ENCODE peak calls at places on chromosomes 1 and 21, in seven cellular contexts. N, G, R, S, K, Q and C are unnamed samples.

GRCh38 chr21:32021319-32022027 is 148.7 kb downstream of the HUNK start:
- DNase-seq in K (no peak), S (peak; percentile 31), Q (no peak), N (peak; percentile 34), G (no peak), R (no peak), C (peak; percentile 87)

GRCh38 chr21:40902299-40902698 is 55.3 kb upstream of the DSCAM start:
- DNase-seq in N (no peak), K (no peak), S (no peak), R (no peak), G (no peak), Q (no peak), C (no peak)

GRCh38 chr1:221655766-221656305 is 86.1 kb downstream of the DUSP10 start:
- DNase-seq in Q (peak; percentile 17), N (no peak), R (no peak), S (no peak), G (no peak), K (no peak), C (no peak)

GRCh38 chr1:221991221-221991620 is 249.3 kb upstream of the DUSP10 start:
- DNase-seq in R (peak; percentile 63), G (no peak), Q (no peak), K (no peak), S (no peak), N (no peak), C (no peak)

GRCh38 chr1:149927056-149927534 is 508 bp downstream of the SF3B4 start:
- DNase-seq in G (no peak), R (no peak), K (no peak), S (no peak), Q (no peak), N (no peak), C (no peak)

GRCh38 chr1:212413902-212414327 is 771 bp downstream of the PACC1 start:
- DNase-seq in K (no peak), R (peak; percentile 18), Q (peak; percentile 70), S (no peak), N (peak; percentile 23), G (no peak), C (no peak)

GRCh38 chr1:24003331-24003972 is 23.3 kb upstream of the SRSF10 start:
- DNase-seq in S (no peak), R (peak; percentile 89), G (peak; percentile 86), N (peak; percentile 17), K (no peak), Q (no peak), C (no peak)

GRCh38 chr1:157691285-157691920 is 9.2 kb downstream of the FCRL3 start:
- DNase-seq in R (peak; percentile 23), N (peak; percentile 63), Q (peak; percentile 33), K (peak; percentile 15), G (peak; percentile 6), S (no peak), C (no peak)

GRCh38 chr1:170221031-170221430 is 75.3 kb downstream of the NTMT2 start:
- DNase-seq in K (no peak), S (peak; percentile 32), N (peak; percentile 32), G (no peak), Q (no peak), R (peak; percentile 65), C (no peak)

GRCh38 chr21:46411691-46412090 is 47.0 kb upstream of the DIP2A start:
- DNase-seq in K (no peak), G (no peak), Q (no peak), N (no peak), R (no peak), S (no peak), C (no peak)

GRCh38 chr21:35336534-35336933 is 287.4 kb upstream of the RUNX1 start:
- DNase-seq in S (no peak), N (no peak), R (no peak), G (no peak), Q (peak; percentile 45), K (no peak), C (no peak)

GRCh38 chr1:247468746-247469145 is 10.8 kb upstream of the OR2B11 start:
- DNase-seq in N (no peak), G (no peak), R (no peak), K (no peak), S (no peak), Q (no peak), C (no peak)

GRCh38 chr1:47696911-47697441 is 259.1 kb downstream of the FOXD2 start:
- DNase-seq in S (no peak), N (peak; percentile 61), K (no peak), Q (no peak), G (no peak), R (no peak), C (peak; percentile 90)

GRCh38 chr1:107647012-107647411 is 318.0 kb downstream of the VAV3 start:
- DNase-seq in K (no peak), N (no peak), Q (no peak), S (no peak), R (no peak), G (no peak), C (no peak)

GRCh38 chr1:163013826-163014600 is 55.1 kb upstream of the RGS4 start:
- DNase-seq in G (no peak), K (no peak), S (no peak), N (no peak), Q (no peak), R (no peak), C (no peak)

GRCh38 chr1:234322979-234323378 is 50.3 kb upstream of the COA6 start:
- DNase-seq in G (no peak), R (peak; percentile 31), N (peak; percentile 54), Q (peak; percentile 74), S (no peak), K (no peak), C (peak; percentile 56)
- TF ChIP-seq CTCF in G (no peak), R (peak; percentile 34), N (peak; percentile 34), Q (peak; percentile 95), S (no peak), K (peak; percentile 64), C (no peak)

DNA sequence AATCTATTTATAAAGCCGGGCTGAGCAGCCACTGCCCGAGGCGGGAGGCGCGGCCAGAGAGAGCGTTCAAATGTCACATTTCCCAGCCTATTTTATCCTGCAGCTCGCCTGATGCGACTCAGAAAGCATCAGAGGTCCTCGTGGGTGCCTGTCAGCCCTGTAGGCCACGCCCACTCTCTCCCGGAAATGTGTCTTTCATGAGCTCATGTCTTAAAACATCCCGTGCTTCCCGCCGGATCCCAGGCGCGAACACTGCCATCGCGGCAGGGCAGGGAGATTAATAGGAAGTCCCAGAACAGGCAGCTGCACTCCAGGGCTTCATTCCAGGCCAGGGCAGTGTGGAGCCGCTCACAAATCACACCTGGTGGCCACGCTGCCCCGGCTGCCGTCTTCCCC is 117.5 kb downstream of the PRDM16 start:
- DNase-seq in N (peak; percentile 73), K (no peak), G (no peak), Q (no peak), R (peak; percentile 18), S (peak; percentile 62), C (peak; percentile 80)
- H3K4me3 ChIP-seq in N (no peak overlapping the region), K (no peak overlapping the region), G (no peak overlapping the region), Q (no peak overlapping the region), R (no peak overlapping the region), S (no peak overlapping the region), C (no peak overlapping the region)

DNA sequence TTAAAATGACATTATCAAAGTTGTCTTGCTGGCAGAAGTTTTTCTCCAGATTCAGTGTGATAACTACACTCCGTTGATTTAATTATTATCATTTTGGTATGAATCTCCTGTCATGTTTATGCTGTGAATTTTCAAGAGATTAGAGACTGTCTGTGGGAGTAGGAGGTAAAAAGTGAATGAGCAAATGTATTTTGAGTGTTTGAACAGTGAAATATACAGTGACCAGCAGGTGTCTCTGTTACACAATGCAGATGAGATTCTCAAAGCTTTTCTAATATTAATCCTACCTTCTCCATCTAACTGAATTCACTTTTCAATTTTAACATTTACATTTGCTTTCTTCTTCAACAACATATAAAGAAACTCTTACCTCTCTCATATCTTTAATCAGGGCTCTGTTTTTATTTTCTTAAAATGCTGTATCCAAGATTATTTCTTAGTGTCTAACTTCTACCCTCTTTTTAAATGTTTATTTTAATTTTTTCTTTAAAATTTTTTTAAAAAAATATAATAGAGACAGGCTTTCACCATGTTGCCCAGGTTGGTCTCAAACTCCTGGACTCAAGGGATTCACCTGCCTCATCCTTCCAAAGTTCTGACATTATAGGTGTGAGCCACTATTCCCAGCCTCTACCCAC is 20.9 kb upstream of the HSPA13 start:
- DNase-seq in S (no peak), Q (peak; percentile 49), G (peak; percentile 40), N (peak; percentile 47), R (peak; percentile 64), K (no peak), C (no peak)
- TF ChIP-seq CTCF in S (peak; percentile 29), Q (peak; percentile 54), G (peak; percentile 44), N (peak; percentile 76), R (peak; percentile 63), K (peak; percentile 62), C (peak; percentile 47)

GRCh38 chr1:65527211-65527610 is 106.7 kb downstream of the LEPR start:
- DNase-seq in K (no peak), G (peak; percentile 73), S (no peak), R (peak; percentile 56), N (no peak), Q (peak; percentile 27), C (no peak)

GRCh38 chr1:65527672-65528071 is 107.2 kb downstream of the LEPR start:
- DNase-seq in N (no peak), G (no peak), S (no peak), K (no peak), R (no peak), Q (peak; percentile 48), C (no peak)

GRCh38 chr1:65524931-65525296 is 104.4 kb downstream of the LEPR start:
- DNase-seq in Q (no peak), G (no peak), K (no peak), N (no peak), R (no peak), S (no peak), C (no peak)

GRCh38 chr1:65525297-65526048 is 105.0 kb downstream of the LEPR start:
- DNase-seq in S (peak; percentile 15), K (no peak), N (peak; percentile 20), G (no peak), R (no peak), Q (peak; percentile 75), C (no peak)

GRCh38 chr1:65526049-65526556 is 105.6 kb downstream of the LEPR start:
- DNase-seq in N (no peak), Q (peak; percentile 28), K (no peak), G (no peak), R (no peak), S (no peak), C (no peak)
- H3K4me3 ChIP-seq in N (peak overlapping the region; percentile 42), Q (peak overlapping the region; percentile 82), K (peak overlapping the region; percentile 30), G (peak overlapping the region; percentile 49), R (peak overlapping the region; percentile 49), S (peak overlapping the region; percentile 48), C (peak overlapping the region; percentile 55)